ENCODE peak calls at places on chromosomes 3 and 15, in six cellular contexts. One of them, this sample, is unnamed.

GRCh38 chr15:40155270-40155910 is 5.5 kb upstream of the BUB1B start:
- DNase-seq in GM06990: no peak
- DNase-seq in right lobe of liver: no peak
- DNase-seq in IMR-90: no peak
- DNase-seq in A549: no peak
- DNase-seq in tibial nerve: no peak
- DNase-seq in this sample: no peak

GRCh38 chr15:68608206-68608843 is 29.5 kb downstream of the CORO2B start:
- DNase-seq in GM06990: no peak
- DNase-seq in right lobe of liver: no peak
- DNase-seq in IMR-90: peak
- DNase-seq in A549: no peak
- DNase-seq in tibial nerve: peak
- DNase-seq in this sample: no peak

GRCh38 chr3:20683912-20684311 is 497.9 kb upstream of the SGO1 start:
- DNase-seq in GM06990: no peak
- DNase-seq in right lobe of liver: no peak
- DNase-seq in IMR-90: peak
- DNase-seq in A549: no peak
- DNase-seq in tibial nerve: no peak
- DNase-seq in this sample: no peak

GRCh38 chr15:77584201-77584600 is 48.5 kb downstream of the LINGO1 start:
- DNase-seq in GM06990: no peak
- DNase-seq in right lobe of liver: no peak
- DNase-seq in IMR-90: no peak
- DNase-seq in A549: no peak
- DNase-seq in tibial nerve: no peak
- DNase-seq in this sample: no peak

GRCh38 chr3:116226245-116226644 is 219.0 kb downstream of the LSAMP start:
- DNase-seq in GM06990: no peak
- DNase-seq in right lobe of liver: no peak
- DNase-seq in IMR-90: no peak
- DNase-seq in A549: no peak
- DNase-seq in tibial nerve: no peak
- DNase-seq in this sample: no peak

GRCh38 chr3:143203848-143204247 is 84.3 kb downstream of the CHST2 start:
- DNase-seq in GM06990: no peak
- DNase-seq in right lobe of liver: no peak
- DNase-seq in IMR-90: peak
- DNase-seq in A549: no peak
- DNase-seq in tibial nerve: no peak
- DNase-seq in this sample: no peak

GRCh38 chr3:171230857-171231256 is 204.3 kb upstream of the SLC2A2 start:
- DNase-seq in GM06990: no peak
- DNase-seq in right lobe of liver: no peak
- DNase-seq in IMR-90: no peak
- DNase-seq in A549: no peak
- DNase-seq in tibial nerve: no peak
- DNase-seq in this sample: no peak

GRCh38 chr15:22796079-22796478 is 9.6 kb downstream of the NIPA1 start:
- DNase-seq in GM06990: no peak
- DNase-seq in right lobe of liver: no peak
- DNase-seq in IMR-90: no peak
- DNase-seq in A549: no peak
- DNase-seq in tibial nerve: no peak
- DNase-seq in this sample: no peak

GRCh38 chr3:105051972-105052371 is 314.7 kb upstream of the ALCAM start:
- DNase-seq in GM06990: no peak
- DNase-seq in right lobe of liver: no peak
- DNase-seq in IMR-90: no peak
- DNase-seq in A549: no peak
- DNase-seq in tibial nerve: no peak
- DNase-seq in this sample: no peak

GRCh38 chr15:71648095-71648494 is 162.3 kb upstream of the NR2E3 start:
- DNase-seq in GM06990: no peak
- DNase-seq in right lobe of liver: no peak
- DNase-seq in IMR-90: no peak
- DNase-seq in A549: no peak
- DNase-seq in tibial nerve: no peak
- DNase-seq in this sample: no peak

GRCh38 chr15:69604050-69604378 is 151.4 kb downstream of the RPLP1 start:
- DNase-seq in GM06990: no peak
- DNase-seq in right lobe of liver: peak
- DNase-seq in IMR-90: no peak
- DNase-seq in A549: no peak
- DNase-seq in tibial nerve: no peak
- DNase-seq in this sample: no peak

GRCh38 chr3:179666436-179667035 is 13.7 kb downstream of the USP13 start:
- DNase-seq in GM06990: no peak
- DNase-seq in right lobe of liver: no peak
- DNase-seq in IMR-90: no peak
- DNase-seq in A549: no peak
- DNase-seq in tibial nerve: no peak
- DNase-seq in this sample: no peak

GRCh38 chr3:181713673-181714270 is 2.0 kb downstream of the SOX2 start:
- DNase-seq in GM06990: no peak
- DNase-seq in right lobe of liver: no peak
- DNase-seq in IMR-90: no peak
- DNase-seq in A549: no peak
- DNase-seq in tibial nerve: no peak
- DNase-seq in this sample: no peak
- H3K4me3 ChIP-seq in GM06990: no peak
- H3K4me3 ChIP-seq in right lobe of liver: no peak
- H3K4me3 ChIP-seq in IMR-90: no peak
- H3K4me3 ChIP-seq in A549: peak
- H3K4me3 ChIP-seq in tibial nerve: peak
- H3K4me3 ChIP-seq in this sample: no peak

DNA sequence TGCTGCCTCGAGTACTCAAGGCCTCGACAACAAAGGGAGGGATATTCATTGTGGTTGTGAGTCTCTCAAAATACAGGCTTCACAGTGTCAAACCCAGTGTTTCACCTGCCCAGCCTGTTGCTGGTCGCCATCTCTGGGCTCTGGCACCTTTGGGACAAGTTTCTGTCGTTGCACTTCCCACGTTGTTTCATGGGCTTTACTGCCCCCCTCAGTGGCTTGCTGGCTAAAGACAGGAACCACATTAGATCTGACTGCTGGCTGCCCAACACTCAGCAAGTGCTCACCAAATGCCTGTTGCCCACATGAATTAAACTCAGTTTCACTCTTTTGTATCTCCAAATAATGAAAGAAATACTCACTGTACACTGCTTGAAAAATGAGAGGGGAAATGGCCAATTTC is 27.6 kb downstream of the FOXL2 start:
- DNase-seq in GM06990: no peak
- DNase-seq in right lobe of liver: no peak
- DNase-seq in IMR-90: no peak
- DNase-seq in A549: no peak
- DNase-seq in tibial nerve: no peak
- DNase-seq in this sample: no peak
- TF ChIP-seq CTCF in GM06990: no peak
- TF ChIP-seq CTCF in right lobe of liver: no peak
- TF ChIP-seq CTCF in IMR-90: no peak
- TF ChIP-seq CTCF in A549: no peak
- TF ChIP-seq CTCF in tibial nerve: no peak
- TF ChIP-seq CTCF in this sample: no peak

GRCh38 chr3:107208796-107209195 is 168.4 kb upstream of the CCDC54 start:
- DNase-seq in GM06990: no peak
- DNase-seq in right lobe of liver: no peak
- DNase-seq in IMR-90: peak
- DNase-seq in A549: no peak
- DNase-seq in tibial nerve: no peak
- DNase-seq in this sample: no peak

GRCh38 chr3:107208100-107208499 is 169.1 kb upstream of the CCDC54 start:
- DNase-seq in GM06990: no peak
- DNase-seq in right lobe of liver: no peak
- DNase-seq in IMR-90: peak
- DNase-seq in A549: peak
- DNase-seq in tibial nerve: no peak
- DNase-seq in this sample: no peak

GRCh38 chr3:107206945-107207344 is 170.3 kb upstream of the CCDC54 start:
- DNase-seq in GM06990: no peak
- DNase-seq in right lobe of liver: no peak
- DNase-seq in IMR-90: no peak
- DNase-seq in A549: no peak
- DNase-seq in tibial nerve: no peak
- DNase-seq in this sample: no peak

GRCh38 chr3:107211608-107212007 is 165.6 kb upstream of the CCDC54 start:
- DNase-seq in GM06990: no peak
- DNase-seq in right lobe of liver: no peak
- DNase-seq in IMR-90: no peak
- DNase-seq in A549: no peak
- DNase-seq in tibial nerve: no peak
- DNase-seq in this sample: no peak

GRCh38 chr3:107209302-107210060 is 167.8 kb upstream of the CCDC54 start:
- DNase-seq in GM06990: no peak
- DNase-seq in right lobe of liver: no peak
- DNase-seq in IMR-90: no peak
- DNase-seq in A549: no peak
- DNase-seq in tibial nerve: no peak
- DNase-seq in this sample: no peak
- H3K4me3 ChIP-seq in GM06990: no peak
- H3K4me3 ChIP-seq in right lobe of liver: no peak
- H3K4me3 ChIP-seq in IMR-90: no peak
- H3K4me3 ChIP-seq in A549: no peak
- H3K4me3 ChIP-seq in tibial nerve: no peak
- H3K4me3 ChIP-seq in this sample: no peak

GRCh38 chr3:36446230-36446629 is 65.9 kb downstream of the STAC start:
- DNase-seq in GM06990: no peak
- DNase-seq in right lobe of liver: no peak
- DNase-seq in IMR-90: no peak
- DNase-seq in A549: no peak
- DNase-seq in tibial nerve: no peak
- DNase-seq in this sample: no peak
- TF ChIP-seq CTCF in GM06990: no peak
- TF ChIP-seq CTCF in right lobe of liver: no peak
- TF ChIP-seq CTCF in IMR-90: no peak
- TF ChIP-seq CTCF in A549: no peak
- TF ChIP-seq CTCF in tibial nerve: no peak
- TF ChIP-seq CTCF in this sample: no peak

DNA sequence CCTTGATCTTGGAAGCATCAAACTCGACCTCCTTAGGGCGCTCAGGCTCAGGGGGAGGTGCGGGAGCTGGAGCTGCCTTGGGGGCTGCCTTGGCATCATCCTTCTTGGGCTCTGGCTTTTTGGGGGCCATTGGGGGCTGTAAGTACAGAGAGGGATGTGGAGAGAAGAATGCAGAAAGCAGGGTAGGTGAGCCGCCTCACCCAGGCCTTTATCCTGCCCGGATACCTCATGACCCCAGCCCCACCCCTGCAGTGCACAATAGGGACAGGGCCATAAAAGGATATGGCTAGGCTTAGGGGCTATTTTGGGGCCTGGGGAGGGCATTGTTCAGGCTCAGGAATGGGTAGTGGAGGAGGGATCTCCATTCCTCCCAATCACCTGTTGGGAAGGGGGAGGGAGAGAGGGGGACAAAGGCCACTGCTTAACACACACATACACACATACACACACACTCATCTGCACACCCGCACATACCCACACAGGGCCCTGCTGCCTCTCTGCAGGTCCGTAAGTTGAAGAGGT is at the start of gene MYL3:
- DNase-seq in GM06990: no peak
- DNase-seq in right lobe of liver: peak
- DNase-seq in IMR-90: no peak
- DNase-seq in A549: no peak
- DNase-seq in tibial nerve: peak
- DNase-seq in this sample: no peak
- H3K4me3 ChIP-seq in GM06990: no peak
- H3K4me3 ChIP-seq in right lobe of liver: no peak
- H3K4me3 ChIP-seq in IMR-90: no peak
- H3K4me3 ChIP-seq in A549: no peak
- H3K4me3 ChIP-seq in tibial nerve: no peak
- H3K4me3 ChIP-seq in this sample: no peak

GRCh38 chr3:71926690-71927089 is 141.7 kb upstream of the PROK2 start:
- DNase-seq in GM06990: no peak
- DNase-seq in right lobe of liver: no peak
- DNase-seq in IMR-90: no peak
- DNase-seq in A549: no peak
- DNase-seq in tibial nerve: no peak
- DNase-seq in this sample: no peak

GRCh38 chr3:71928215-71928614 is 143.3 kb upstream of the PROK2 start:
- DNase-seq in GM06990: no peak
- DNase-seq in right lobe of liver: no peak
- DNase-seq in IMR-90: no peak
- DNase-seq in A549: no peak
- DNase-seq in tibial nerve: no peak
- DNase-seq in this sample: no peak

GRCh38 chr3:71927505-71928066 is 142.6 kb upstream of the PROK2 start:
- DNase-seq in GM06990: no peak
- DNase-seq in right lobe of liver: no peak
- DNase-seq in IMR-90: no peak
- DNase-seq in A549: no peak
- DNase-seq in tibial nerve: no peak
- DNase-seq in this sample: no peak

GRCh38 chr3:71924721-71925120 is 139.8 kb upstream of the PROK2 start:
- DNase-seq in GM06990: no peak
- DNase-seq in right lobe of liver: no peak
- DNase-seq in IMR-90: no peak
- DNase-seq in A549: no peak
- DNase-seq in tibial nerve: no peak
- DNase-seq in this sample: no peak

GRCh38 chr3:71926242-71926560 is 141.3 kb upstream of the PROK2 start:
- DNase-seq in GM06990: no peak
- DNase-seq in right lobe of liver: no peak
- DNase-seq in IMR-90: peak
- DNase-seq in A549: peak
- DNase-seq in tibial nerve: no peak
- DNase-seq in this sample: no peak
- TF ChIP-seq CTCF in GM06990: peak
- TF ChIP-seq CTCF in right lobe of liver: peak
- TF ChIP-seq CTCF in IMR-90: peak
- TF ChIP-seq CTCF in A549: peak
- TF ChIP-seq CTCF in tibial nerve: no peak
- TF ChIP-seq CTCF in this sample: peak

GRCh38 chr3:50365842-50366220 is 6.5 kb upstream of the TMEM115 start:
- DNase-seq in GM06990: no peak
- DNase-seq in right lobe of liver: no peak
- DNase-seq in IMR-90: no peak
- DNase-seq in A549: no peak
- DNase-seq in tibial nerve: no peak
- DNase-seq in this sample: no peak
- H3K4me3 ChIP-seq in GM06990: no peak
- H3K4me3 ChIP-seq in right lobe of liver: peak
- H3K4me3 ChIP-seq in IMR-90: no peak
- H3K4me3 ChIP-seq in A549: no peak
- H3K4me3 ChIP-seq in tibial nerve: peak
- H3K4me3 ChIP-seq in this sample: peak

This sample was measured in GM12864.